ENCODE peak calls at places on chromosomes 2 and 18, in five cellular contexts. J, B, U, V and Q are unnamed samples.

GRCh38 chr2:60406192-60406591 is 147.3 kb downstream of the BCL11A start:
- DNase-seq in U (no peak), B (no peak), J (no peak), V (no peak), Q (no peak)

GRCh38 chr2:28366496-28367282 is 26.0 kb upstream of the FOSL2 start:
- DNase-seq in B (peak; percentile 71), V (peak; percentile 83), J (no peak), U (no peak), Q (peak; percentile 48)

GRCh38 chr2:189933041-189933440 is 129.5 kb downstream of the MSTN start:
- DNase-seq in B (no peak), V (no peak), J (no peak), U (no peak), Q (no peak)

GRCh38 chr18:70044626-70045025 is 97.0 kb upstream of the CD226 start:
- DNase-seq in B (no peak), J (no peak), U (no peak), V (no peak), Q (no peak)

GRCh38 chr2:151315381-151315903 is 26.0 kb upstream of the NMI start:
- DNase-seq in V (no peak), J (no peak), U (peak; percentile 29), B (no peak), Q (no peak)

GRCh38 chr2:109607766-109608165 is 6.0 kb downstream of the SEPTIN10 start:
- DNase-seq in B (no peak), V (no peak), U (no peak), J (no peak), Q (no peak)

GRCh38 chr2:234564719-234565118 is 67.8 kb upstream of the ARL4C start:
- DNase-seq in V (no peak), B (no peak), J (no peak), U (no peak), Q (no peak)

GRCh38 chr18:12701161-12701560 is 1.4 kb downstream of the CEP76 start:
- DNase-seq in U (no peak), V (no peak), B (no peak), J (no peak), Q (no peak)

GRCh38 chr2:72990695-72991438 is 73.5 kb downstream of the EMX1 start:
- DNase-seq in V (peak; percentile 37), U (no peak), B (peak; percentile 2), J (peak; percentile 4), Q (no peak)

GRCh38 chr2:224126001-224126400 is 86.9 kb upstream of the SERPINE2 start:
- DNase-seq in U (peak; percentile 70), V (no peak), B (no peak), J (no peak), Q (no peak)

GRCh38 chr18:29434650-29435049 is 1257.7 kb upstream of the CDH2 start:
- DNase-seq in V (no peak), U (no peak), B (no peak), J (no peak), Q (no peak)

GRCh38 chr2:144078091-144078490 is 441.8 kb downstream of the ZEB2 start:
- DNase-seq in J (no peak), B (no peak), U (no peak), V (no peak), Q (no peak)

GRCh38 chr18:79050005-79050404 is 19.2 kb upstream of the ATP9B start:
- DNase-seq in B (no peak), U (no peak), J (no peak), V (no peak), Q (no peak)

GRCh38 chr18:48762836-48763713 is 187.7 kb downstream of the SMAD7 start:
- DNase-seq in V (no peak), U (no peak), J (no peak), B (no peak), Q (no peak)

GRCh38 chr2:118386636-118387302 is 298.5 kb downstream of the INSIG2 start:
- DNase-seq in V (no peak), B (no peak), J (no peak), U (no peak), Q (no peak)

GRCh38 chr2:127626917-127627739 is 18.8 kb upstream of the GPR17 start:
- DNase-seq in J (no peak), V (peak; percentile 74), B (no peak), U (no peak), Q (no peak)

GRCh38 chr2:113195923-113196501 is 22.2 kb downstream of the PSD4 start:
- DNase-seq in U (no peak), B (no peak), V (peak; percentile 59), J (no peak), Q (no peak)
- H3K36me3 ChIP-seq in U (no peaks in the 10 kb centered on the region), B (no peaks in the 10 kb centered on the region), V (peaks cover 100% of the 10 kb centered on the region), J (no peaks in the 10 kb centered on the region), Q (no peaks in the 10 kb centered on the region)

GRCh38 chr2:27071277-27071989 is at the start of gene OST4:
- DNase-seq in J (peak; percentile 92), V (peak; percentile 99), U (peak; percentile 95), B (peak; percentile 94), Q (peak; percentile 96)

GRCh38 chr2:27075219-27075871 is 3.1 kb upstream of the EMILIN1 start:
- DNase-seq in U (peak; percentile 66), B (no peak), J (peak; percentile 46), V (peak; percentile 90), Q (peak; percentile 95)

GRCh38 chr2:27071990-27072830 is 756 bp upstream of the OST4 start:
- DNase-seq in U (peak; percentile 84), V (peak; percentile 83), J (peak; percentile 95), B (peak; percentile 56), Q (peak; percentile 61)

GRCh38 chr2:27072950-27073349 is 1.5 kb upstream of the OST4 start:
- DNase-seq in U (no peak), J (no peak), B (no peak), V (no peak), Q (no peak)

DNA sequence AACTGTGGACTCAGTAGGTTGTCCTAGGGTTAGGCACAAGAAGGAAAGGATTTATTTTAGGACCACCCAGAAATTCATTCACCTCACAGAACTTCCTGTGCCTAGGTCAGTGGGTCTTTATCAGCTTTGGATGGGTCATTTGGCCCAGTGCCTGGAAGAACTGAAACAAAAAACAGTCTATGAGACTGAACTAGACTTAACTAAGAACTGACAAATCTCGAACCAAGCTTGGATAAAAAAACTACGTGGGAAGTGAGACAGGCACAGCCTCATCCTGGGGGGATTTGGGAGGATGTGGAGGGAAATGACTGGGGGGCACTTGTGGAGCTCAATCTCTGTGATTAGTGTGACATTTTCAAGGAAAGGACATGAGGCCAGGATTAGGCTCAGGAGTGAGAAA is 2.3 kb upstream of the OST4 start:
- DNase-seq in B (no peak), J (no peak), U (no peak), V (peak; percentile 4), Q (no peak)
- H3K36me3 ChIP-seq in B (no peaks in the 10 kb centered on the region), J (no peaks in the 10 kb centered on the region), U (peaks cover 10% of the 10 kb centered on the region), V (peaks cover 16% of the 10 kb centered on the region), Q (peaks cover 6% of the 10 kb centered on the region)

GRCh38 chr2:74427551-74427950 is 6.0 kb downstream of the WDR54 start:
- DNase-seq in J (no peak), V (peak; percentile 53), B (no peak), U (no peak), Q (no peak)
- H3K36me3 ChIP-seq in J (no peaks in the 10 kb centered on the region), V (peaks cover 61% of the 10 kb centered on the region), B (no peaks in the 10 kb centered on the region), U (peaks cover 74% of the 10 kb centered on the region), Q (peaks cover 46% of the 10 kb centered on the region)

GRCh38 chr2:31945572-31945935 is 65.3 kb downstream of the MEMO1 start:
- DNase-seq in J (no peak), U (no peak), B (no peak), V (no peak), Q (no peak)
- H3K36me3 ChIP-seq in J (no peaks in the 10 kb centered on the region), U (peaks cover 9% of the 10 kb centered on the region), B (no peaks in the 10 kb centered on the region), V (peaks cover 27% of the 10 kb centered on the region), Q (peaks cover 9% of the 10 kb centered on the region)

GRCh38 chr2:200878289-200878688 is 10.6 kb downstream of the PPIL3 start:
- DNase-seq in J (no peak), B (no peak), V (no peak), U (no peak), Q (no peak)
- H3K36me3 ChIP-seq in J (no peaks in the 10 kb centered on the region), B (no peaks in the 10 kb centered on the region), V (peaks cover 100% of the 10 kb centered on the region), U (peaks cover 72% of the 10 kb centered on the region), Q (peaks cover 26% of the 10 kb centered on the region)

DNA sequence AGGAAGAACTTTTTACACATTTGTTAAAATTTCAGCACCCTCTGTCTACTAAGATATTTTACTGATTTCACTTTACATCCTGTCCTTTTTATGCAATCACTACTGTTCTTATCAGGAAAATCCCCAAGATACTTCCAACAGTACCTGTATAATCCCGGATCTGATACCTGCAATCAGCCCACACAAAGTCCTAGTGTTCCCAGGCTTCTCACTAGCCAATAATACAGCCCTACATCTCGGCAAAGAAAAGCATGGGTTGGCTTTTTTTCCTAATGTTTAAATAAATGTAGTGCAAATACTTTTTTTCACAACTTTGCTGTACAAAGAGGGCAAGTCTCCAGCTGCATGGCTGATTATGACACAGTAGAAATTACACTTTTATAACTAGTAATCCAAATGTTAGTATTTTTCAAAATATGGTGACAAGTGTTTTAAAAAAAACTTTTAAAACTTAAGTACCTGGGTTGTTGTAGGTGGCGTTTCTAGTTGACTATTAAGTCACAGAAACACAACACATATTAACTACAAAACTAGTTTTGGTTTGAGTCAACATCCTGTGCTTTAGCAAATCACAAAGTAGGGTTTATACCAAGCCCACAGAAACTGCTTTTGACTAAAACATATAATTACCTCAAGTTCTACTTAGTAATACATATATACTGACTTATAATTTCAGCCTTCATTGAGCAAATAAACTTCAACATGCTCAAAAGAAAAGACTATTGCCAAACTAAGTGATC is 19.5 kb downstream of the CNOT11 start:
- DNase-seq in J (no peak), B (no peak), V (no peak), U (no peak), Q (no peak)
- H3K36me3 ChIP-seq in J (no peaks in the 10 kb centered on the region), B (no peaks in the 10 kb centered on the region), V (peaks cover 100% of the 10 kb centered on the region), U (peaks cover 81% of the 10 kb centered on the region), Q (peaks cover 68% of the 10 kb centered on the region)

GRCh38 chr2:165927774-165928173 is 25.8 kb downstream of the TTC21B start:
- DNase-seq in V (no peak), J (no peak), U (no peak), B (no peak), Q (no peak)
- H3K36me3 ChIP-seq in V (peaks cover 93% of the 10 kb centered on the region), J (no peaks in the 10 kb centered on the region), U (peaks cover 91% of the 10 kb centered on the region), B (no peaks in the 10 kb centered on the region), Q (peaks cover 52% of the 10 kb centered on the region)

GRCh38 chr18:63440219-63440618 is 17.9 kb upstream of the VPS4B start:
- DNase-seq in B (no peak), U (peak; percentile 19), J (no peak), V (no peak), Q (no peak)

GRCh38 chr18:63439334-63439733 is 17.1 kb upstream of the VPS4B start:
- DNase-seq in U (no peak), B (peak; percentile 53), V (no peak), J (peak; percentile 66), Q (peak; percentile 12)

GRCh38 chr18:63440897-63441296 is 18.6 kb upstream of the VPS4B start:
- DNase-seq in V (no peak), B (no peak), U (no peak), J (no peak), Q (no peak)

GRCh38 chr18:63433349-63433866 is 11.1 kb upstream of the VPS4B start:
- DNase-seq in U (no peak), J (peak; percentile 58), B (no peak), V (no peak), Q (no peak)

DNA sequence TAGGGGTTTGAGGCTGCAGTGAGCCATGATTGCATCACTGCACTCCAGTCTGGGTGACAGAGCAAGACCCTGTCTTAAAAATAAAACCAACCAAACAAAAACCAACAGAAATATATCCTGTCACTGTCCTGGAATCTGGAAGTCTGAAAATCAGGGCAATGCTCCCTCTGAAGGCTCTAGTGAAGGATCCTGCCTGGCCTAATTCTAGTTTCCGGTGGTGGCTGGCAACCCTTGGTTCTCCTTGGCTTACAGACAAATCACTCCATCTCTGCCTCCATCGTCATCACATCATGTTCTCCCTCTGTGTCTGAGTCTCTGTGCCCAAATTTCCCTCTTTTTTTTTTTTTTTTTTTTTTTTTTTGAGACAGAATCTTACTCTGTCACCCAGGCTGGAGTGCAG is 15.9 kb upstream of the VPS4B start:
- DNase-seq in J (no peak), U (no peak), V (no peak), B (no peak), Q (no peak)
- H3K36me3 ChIP-seq in J (no peaks in the 10 kb centered on the region), U (no peaks in the 10 kb centered on the region), V (no peaks in the 10 kb centered on the region), B (no peaks in the 10 kb centered on the region), Q (no peaks in the 10 kb centered on the region)